ENCODE peak calls at places on chromosomes 16 and 17, in seven cellular contexts. P is ascending aorta; H is HCT116; I is NCI-H1694 treated with DMSO at 0.1 percent for 48 hours; Y is H54; Z is NCI-H1417; N is stimulated activated CD8-positive, alpha-beta memory T cell treated with anti-CD3 and anti-CD28 coated beads, Interleukin-12 subunit alpha, Interleukin-12 subunit beta, amount 100 ng/mL, for 4 hours. E is an unnamed sample.

GRCh38 chr16:23512168-23512695 is 1.9 kb upstream of the GGA2 start:
- DNase-seq in I (no peak), P (no peak), N (no peak), Y (no peak), H (no peak), Z (no peak), E (no peak)

GRCh38 chr16:86984975-86985655 is 332.1 kb downstream of the C16orf95 start:
- DNase-seq in I (no peak), Y (no peak), H (no peak), Z (no peak), P (no peak), N (no peak), E (no peak)

GRCh38 chr17:79835470-79835899 is 3.8 kb downstream of the CBX4 start:
- DNase-seq in P (no peak), I (no peak), N (no peak), Y (no peak), H (no peak), Z (no peak), E (no peak)

GRCh38 chr17:40727447-40728231 is 24.1 kb upstream of the KRT24 start:
- DNase-seq in Z (no peak), N (no peak), I (no peak), P (no peak), Y (no peak), H (no peak), E (no peak)

GRCh38 chr16:69851491-69852240 is 89.5 kb downstream of the WWP2 start:
- DNase-seq in Z (no peak), H (no peak), Y (no peak), I (no peak), N (no peak), P (no peak), E (no peak)

GRCh38 chr16:3691778-3692177 is 25.5 kb downstream of the TRAP1 start:
- DNase-seq in I (no peak), Z (no peak), N (no peak), P (no peak), Y (no peak), H (no peak), E (no peak)

GRCh38 chr16:84161011-84161410 is 15.9 kb downstream of the DNAAF1 start:
- DNase-seq in H (no peak), P (no peak), Z (no peak), Y (no peak), N (no peak), I (no peak), E (no peak)

GRCh38 chr16:46930861-46931260 is 42.6 kb downstream of the DNAJA2 start:
- DNase-seq in Y (no peak), N (no peak), Z (no peak), I (no peak), P (no peak), H (no peak), E (no peak)

GRCh38 chr16:85898521-85899442 is at the start of gene IRF8:
- DNase-seq in Z (no peak), I (peak), N (peak), P (peak), H (no peak), Y (no peak), E (peak)

GRCh38 chr17:63423251-63423950 is 22.7 kb downstream of the CYB561 start:
- DNase-seq in I (no peak), P (peak), N (no peak), Z (no peak), Y (no peak), H (no peak), E (no peak)

GRCh38 chr17:72510454-72511016 is 389.7 kb downstream of the SOX9 start:
- DNase-seq in H (no peak), N (no peak), P (no peak), Z (peak), Y (no peak), I (no peak), E (no peak)

GRCh38 chr17:19769946-19770652 is 22.0 kb upstream of the ALDH3A1 start:
- DNase-seq in I (no peak), N (no peak), Y (no peak), H (no peak), Z (no peak), P (no peak), E (no peak)